ENCODE peak calls at places on chromosomes 6 and 20, in six cellular contexts. One of them, this sample, is unnamed.

GRCh38 chr20:51093240-51093763 is 70.4 kb upstream of the KCNG1 start:
- DNase-seq in CD4-positive, CD25-positive, alpha-beta regulatory T cell: no peak
- DNase-seq in OCI-LY7: no peak
- DNase-seq in fibroblast of lung: peak; percentile 15
- DNase-seq in A673: peak; percentile 24
- DNase-seq in effector memory CD4-positive, alpha-beta T cell: no peak
- DNase-seq in this sample: no peak

GRCh38 chr6:2055914-2056313 is 189.5 kb downstream of the GMDS start:
- DNase-seq in CD4-positive, CD25-positive, alpha-beta regulatory T cell: no peak
- DNase-seq in OCI-LY7: no peak
- DNase-seq in fibroblast of lung: peak; percentile 8
- DNase-seq in A673: no peak
- DNase-seq in effector memory CD4-positive, alpha-beta T cell: no peak
- DNase-seq in this sample: no peak

GRCh38 chr6:106098383-106099234 is 12.5 kb downstream of the PRDM1 start:
- DNase-seq in CD4-positive, CD25-positive, alpha-beta regulatory T cell: peak; percentile 97
- DNase-seq in OCI-LY7: peak; percentile 52
- DNase-seq in fibroblast of lung: peak; percentile 80
- DNase-seq in A673: no peak
- DNase-seq in effector memory CD4-positive, alpha-beta T cell: peak; percentile 67
- DNase-seq in this sample: no peak

GRCh38 chr6:164210323-164210722 is 795.8 kb downstream of the QKI start:
- DNase-seq in CD4-positive, CD25-positive, alpha-beta regulatory T cell: no peak
- DNase-seq in OCI-LY7: no peak
- DNase-seq in fibroblast of lung: no peak
- DNase-seq in A673: no peak
- DNase-seq in effector memory CD4-positive, alpha-beta T cell: no peak
- DNase-seq in this sample: no peak

GRCh38 chr6:39362487-39362865 is 40.0 kb upstream of the KCNK16 start:
- DNase-seq in CD4-positive, CD25-positive, alpha-beta regulatory T cell: no peak
- DNase-seq in OCI-LY7: no peak
- DNase-seq in fibroblast of lung: no peak
- DNase-seq in A673: peak; percentile 95
- DNase-seq in effector memory CD4-positive, alpha-beta T cell: no peak
- DNase-seq in this sample: peak; percentile 57

GRCh38 chr20:11807070-11807741 is 110.5 kb upstream of the BTBD3 start:
- DNase-seq in CD4-positive, CD25-positive, alpha-beta regulatory T cell: no peak
- DNase-seq in OCI-LY7: no peak
- DNase-seq in fibroblast of lung: peak; percentile 94
- DNase-seq in A673: no peak
- DNase-seq in effector memory CD4-positive, alpha-beta T cell: no peak
- DNase-seq in this sample: no peak

GRCh38 chr6:44829811-44830210 is 442.3 kb downstream of the CDC5L start:
- DNase-seq in CD4-positive, CD25-positive, alpha-beta regulatory T cell: no peak
- DNase-seq in OCI-LY7: no peak
- DNase-seq in fibroblast of lung: no peak
- DNase-seq in A673: no peak
- DNase-seq in effector memory CD4-positive, alpha-beta T cell: no peak
- DNase-seq in this sample: no peak

GRCh38 chr20:18058661-18059467 is 1.1 kb upstream of the OVOL2 start:
- DNase-seq in CD4-positive, CD25-positive, alpha-beta regulatory T cell: no peak
- DNase-seq in OCI-LY7: no peak
- DNase-seq in fibroblast of lung: no peak
- DNase-seq in A673: no peak
- DNase-seq in effector memory CD4-positive, alpha-beta T cell: no peak
- DNase-seq in this sample: peak; percentile 79

GRCh38 chr20:51679254-51679921 is 88.8 kb downstream of the ATP9A start:
- DNase-seq in CD4-positive, CD25-positive, alpha-beta regulatory T cell: no peak
- DNase-seq in OCI-LY7: no peak
- DNase-seq in fibroblast of lung: no peak
- DNase-seq in A673: no peak
- DNase-seq in effector memory CD4-positive, alpha-beta T cell: no peak
- DNase-seq in this sample: no peak

GRCh38 chr6:128507337-128508310 is 12.8 kb downstream of the PTPRK start:
- DNase-seq in CD4-positive, CD25-positive, alpha-beta regulatory T cell: no peak
- DNase-seq in OCI-LY7: no peak
- DNase-seq in fibroblast of lung: peak; percentile 75
- DNase-seq in A673: no peak
- DNase-seq in effector memory CD4-positive, alpha-beta T cell: no peak
- DNase-seq in this sample: no peak
- H3K27ac ChIP-seq in CD4-positive, CD25-positive, alpha-beta regulatory T cell: no peak overlapping the region
- H3K27ac ChIP-seq in OCI-LY7: no peak overlapping the region
- H3K27ac ChIP-seq in fibroblast of lung: peak overlapping the region; percentile 17
- H3K27ac ChIP-seq in A673: no peak overlapping the region
- H3K27ac ChIP-seq in effector memory CD4-positive, alpha-beta T cell: no peak overlapping the region
- H3K27ac ChIP-seq in this sample: no peak overlapping the region

GRCh38 chr6:26172496-26172958 is 85.3 kb downstream of the HFE start:
- DNase-seq in CD4-positive, CD25-positive, alpha-beta regulatory T cell: peak; percentile 78
- DNase-seq in OCI-LY7: peak; percentile 65
- DNase-seq in fibroblast of lung: peak; percentile 52
- DNase-seq in A673: peak; percentile 70
- DNase-seq in effector memory CD4-positive, alpha-beta T cell: peak; percentile 18
- DNase-seq in this sample: peak; percentile 50
- H3K4me3 ChIP-seq in CD4-positive, CD25-positive, alpha-beta regulatory T cell: peak overlapping the region; percentile 98
- H3K4me3 ChIP-seq in OCI-LY7: peak overlapping the region; percentile 74
- H3K4me3 ChIP-seq in fibroblast of lung: peak overlapping the region; percentile 67
- H3K4me3 ChIP-seq in A673: peak overlapping the region; percentile 56
- H3K4me3 ChIP-seq in effector memory CD4-positive, alpha-beta T cell: peak overlapping the region; percentile 73
- H3K4me3 ChIP-seq in this sample: peak overlapping the region; percentile 67

GRCh38 chr6:136751991-136752390 is 40.3 kb downstream of the MAP3K5 start:
- DNase-seq in CD4-positive, CD25-positive, alpha-beta regulatory T cell: no peak
- DNase-seq in OCI-LY7: no peak
- DNase-seq in fibroblast of lung: no peak
- DNase-seq in A673: no peak
- DNase-seq in effector memory CD4-positive, alpha-beta T cell: no peak
- DNase-seq in this sample: no peak

GRCh38 chr6:136750821-136751220 is 41.5 kb downstream of the MAP3K5 start:
- DNase-seq in CD4-positive, CD25-positive, alpha-beta regulatory T cell: no peak
- DNase-seq in OCI-LY7: no peak
- DNase-seq in fibroblast of lung: no peak
- DNase-seq in A673: no peak
- DNase-seq in effector memory CD4-positive, alpha-beta T cell: no peak
- DNase-seq in this sample: no peak

GRCh38 chr6:136751478-136751956 is 40.8 kb downstream of the MAP3K5 start:
- DNase-seq in CD4-positive, CD25-positive, alpha-beta regulatory T cell: peak; percentile 94
- DNase-seq in OCI-LY7: peak; percentile 56
- DNase-seq in fibroblast of lung: peak; percentile 49
- DNase-seq in A673: no peak
- DNase-seq in effector memory CD4-positive, alpha-beta T cell: no peak
- DNase-seq in this sample: no peak

GRCh38 chr6:136753624-136754023 is 38.7 kb downstream of the MAP3K5 start:
- DNase-seq in CD4-positive, CD25-positive, alpha-beta regulatory T cell: peak; percentile 86
- DNase-seq in OCI-LY7: no peak
- DNase-seq in fibroblast of lung: peak; percentile 32
- DNase-seq in A673: no peak
- DNase-seq in effector memory CD4-positive, alpha-beta T cell: peak; percentile 67
- DNase-seq in this sample: no peak

DNA sequence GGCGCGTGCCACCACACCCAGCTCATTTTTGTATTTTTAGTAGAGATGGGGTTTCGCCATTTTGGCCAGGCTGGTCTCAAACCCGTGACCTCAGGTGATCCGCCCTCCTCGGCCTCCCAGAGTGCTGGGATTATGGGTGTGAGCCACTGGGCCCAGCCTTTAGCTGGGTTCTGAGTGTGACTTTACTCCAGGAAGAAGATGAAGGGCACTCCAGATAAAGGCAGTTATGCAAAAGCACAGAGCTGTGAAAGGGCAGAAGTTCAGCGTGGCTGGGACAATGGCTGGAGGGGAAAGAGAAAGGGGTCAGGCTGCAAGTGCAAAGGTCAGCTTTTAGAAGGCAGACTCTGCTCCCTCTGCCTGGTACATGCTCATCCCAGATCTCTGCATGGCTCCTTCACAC is 39.7 kb downstream of the MAP3K5 start:
- DNase-seq in CD4-positive, CD25-positive, alpha-beta regulatory T cell: no peak
- DNase-seq in OCI-LY7: no peak
- DNase-seq in fibroblast of lung: no peak
- DNase-seq in A673: no peak
- DNase-seq in effector memory CD4-positive, alpha-beta T cell: no peak
- DNase-seq in this sample: no peak
- H3K27ac ChIP-seq in CD4-positive, CD25-positive, alpha-beta regulatory T cell: peak overlapping the region; percentile 74
- H3K27ac ChIP-seq in OCI-LY7: peak overlapping the region; percentile 60
- H3K27ac ChIP-seq in fibroblast of lung: no peak overlapping the region
- H3K27ac ChIP-seq in A673: no peak overlapping the region
- H3K27ac ChIP-seq in effector memory CD4-positive, alpha-beta T cell: peak overlapping the region; percentile 47
- H3K27ac ChIP-seq in this sample: no peak overlapping the region

GRCh38 chr6:14638932-14639875 is 521.6 kb downstream of the CD83 start:
- DNase-seq in CD4-positive, CD25-positive, alpha-beta regulatory T cell: no peak
- DNase-seq in OCI-LY7: peak; percentile 71
- DNase-seq in fibroblast of lung: peak; percentile 57
- DNase-seq in A673: peak; percentile 70
- DNase-seq in effector memory CD4-positive, alpha-beta T cell: no peak
- DNase-seq in this sample: peak; percentile 7
- H3K4me3 ChIP-seq in CD4-positive, CD25-positive, alpha-beta regulatory T cell: no peak overlapping the region
- H3K4me3 ChIP-seq in OCI-LY7: peak overlapping the region; percentile 26
- H3K4me3 ChIP-seq in fibroblast of lung: no peak overlapping the region
- H3K4me3 ChIP-seq in A673: peak overlapping the region; percentile 12
- H3K4me3 ChIP-seq in effector memory CD4-positive, alpha-beta T cell: no peak overlapping the region
- H3K4me3 ChIP-seq in this sample: peak overlapping the region; percentile 15

DNA sequence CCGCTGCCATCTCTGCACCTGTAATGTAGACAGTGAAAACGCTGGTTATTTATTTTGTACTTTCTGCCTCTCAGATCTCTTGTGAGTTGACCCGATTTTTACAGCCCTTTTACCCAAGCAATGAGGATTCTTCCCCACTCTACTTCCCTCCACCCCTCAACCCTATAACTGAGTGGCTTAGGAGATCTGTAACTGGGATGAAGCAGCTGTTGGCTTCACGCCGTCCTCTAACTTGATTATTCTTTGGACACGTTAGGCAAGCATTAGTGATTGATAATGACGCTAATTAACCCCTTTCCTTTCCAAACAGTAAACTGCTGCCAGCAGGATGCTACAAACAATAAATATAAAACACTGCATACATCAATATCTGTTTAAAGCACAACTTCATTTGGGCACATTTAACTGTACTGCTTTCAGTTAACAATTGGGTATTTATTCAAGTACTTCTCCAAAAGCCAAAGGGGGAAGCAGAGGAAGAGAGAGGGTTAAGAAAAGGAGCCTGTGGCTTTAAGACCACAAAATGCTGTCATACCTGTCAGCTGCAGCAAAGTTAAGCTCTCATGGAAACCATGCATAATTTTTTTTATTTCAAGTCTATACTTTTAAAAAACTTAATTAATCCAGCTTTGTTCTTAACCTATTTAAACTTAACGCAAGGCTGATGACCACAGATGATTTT is 21.2 kb downstream of the TFAP2A start:
- DNase-seq in CD4-positive, CD25-positive, alpha-beta regulatory T cell: no peak
- DNase-seq in OCI-LY7: no peak
- DNase-seq in fibroblast of lung: no peak
- DNase-seq in A673: no peak
- DNase-seq in effector memory CD4-positive, alpha-beta T cell: no peak
- DNase-seq in this sample: peak; percentile 67
- H3K27ac ChIP-seq in CD4-positive, CD25-positive, alpha-beta regulatory T cell: no peak overlapping the region
- H3K27ac ChIP-seq in OCI-LY7: no peak overlapping the region
- H3K27ac ChIP-seq in fibroblast of lung: no peak overlapping the region
- H3K27ac ChIP-seq in A673: no peak overlapping the region
- H3K27ac ChIP-seq in effector memory CD4-positive, alpha-beta T cell: no peak overlapping the region
- H3K27ac ChIP-seq in this sample: peak overlapping the region; percentile 63

DNA sequence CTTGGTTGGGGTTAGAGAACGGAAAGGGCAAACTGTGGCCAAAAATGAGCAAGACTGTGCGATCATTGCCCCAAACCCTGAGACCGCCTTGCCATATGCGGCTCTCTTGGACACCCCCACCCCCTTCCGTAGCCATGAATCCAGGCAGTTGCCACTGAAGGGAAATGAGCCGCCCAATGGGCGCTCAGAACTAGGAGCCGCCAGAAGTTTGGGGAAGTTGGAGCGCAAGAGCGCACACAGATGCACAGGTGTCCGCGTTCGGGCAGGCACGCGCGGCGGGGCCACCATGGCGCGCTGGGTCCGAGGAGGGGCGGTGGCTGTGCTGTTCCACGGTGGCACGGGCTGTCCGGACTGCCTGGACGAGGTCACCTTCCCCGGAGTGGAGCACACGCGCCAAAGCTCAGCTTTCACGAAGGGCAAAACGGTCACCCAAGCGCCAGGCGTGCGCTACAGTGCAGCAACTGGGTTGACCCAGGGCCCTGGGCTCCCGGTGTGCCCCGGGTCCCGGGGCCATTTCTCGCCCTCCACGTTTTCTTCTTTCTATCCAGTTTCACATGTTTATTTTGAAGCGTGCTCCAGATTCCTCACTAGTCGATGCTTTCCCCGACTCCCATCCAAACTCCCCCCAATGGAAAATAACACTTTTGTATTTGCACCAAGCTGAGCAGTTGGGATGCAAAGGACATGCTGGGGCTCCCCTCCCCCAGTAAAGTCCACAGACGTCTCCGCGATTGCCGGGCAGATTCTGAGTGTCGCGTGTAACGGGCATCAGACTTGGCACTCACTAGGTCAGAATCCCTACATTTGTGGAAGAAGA is 903 bp upstream of the PDE10A start:
- DNase-seq in CD4-positive, CD25-positive, alpha-beta regulatory T cell: peak; percentile 1
- DNase-seq in OCI-LY7: no peak
- DNase-seq in fibroblast of lung: peak; percentile 19
- DNase-seq in A673: no peak
- DNase-seq in effector memory CD4-positive, alpha-beta T cell: no peak
- DNase-seq in this sample: peak; percentile 62
- H3K4me3 ChIP-seq in CD4-positive, CD25-positive, alpha-beta regulatory T cell: no peak overlapping the region
- H3K4me3 ChIP-seq in OCI-LY7: no peak overlapping the region
- H3K4me3 ChIP-seq in fibroblast of lung: no peak overlapping the region
- H3K4me3 ChIP-seq in A673: peak overlapping the region; percentile 45
- H3K4me3 ChIP-seq in effector memory CD4-positive, alpha-beta T cell: no peak overlapping the region
- H3K4me3 ChIP-seq in this sample: peak overlapping the region; percentile 82